ENCODE peak calls at places on chromosome 20, in seven cellular contexts. B, N, L, Q, P, A and O are unnamed samples.

GRCh38 chr20:62287759-62288534 is 14.8 kb upstream of the ADRM1 start:
- DNase-seq in B (no peak), N (no peak), L (no peak), Q (no peak), P (no peak), A (no peak), O (no peak)

GRCh38 chr20:2799688-2800589 is 488 bp downstream of the CPXM1 start:
- DNase-seq in B (no peak), N (no peak), L (peak; percentile 51), Q (peak; percentile 66), P (no peak), A (peak; percentile 23), O (no peak)

GRCh38 chr20:60389441-60389840 is 431.2 kb downstream of the CDH26 start:
- DNase-seq in B (no peak), N (no peak), L (no peak), Q (no peak), P (no peak), A (no peak), O (no peak)

GRCh38 chr20:16699287-16699686 is 30.5 kb upstream of the SNRPB2 start:
- DNase-seq in B (no peak), N (no peak), L (no peak), Q (peak; percentile 36), P (peak; percentile 6), A (no peak), O (no peak)

GRCh38 chr20:40497781-40498691 is 191.0 kb downstream of the MAFB start:
- DNase-seq in B (no peak), N (no peak), L (no peak), Q (no peak), P (no peak), A (no peak), O (no peak)

GRCh38 chr20:58718121-58718563 is 25.5 kb downstream of the NPEPL1 start:
- DNase-seq in B (peak; percentile 2), N (no peak), L (peak; percentile 9), Q (no peak), P (no peak), A (peak; percentile 5), O (no peak)

GRCh38 chr20:17709361-17710293 is 9.9 kb downstream of the BANF2 start:
- DNase-seq in B (no peak), N (no peak), L (no peak), Q (no peak), P (no peak), A (no peak), O (no peak)

GRCh38 chr20:278181-278580 is 12.4 kb downstream of the C20orf96 start:
- DNase-seq in B (no peak), N (no peak), L (no peak), Q (no peak), P (no peak), A (no peak), O (no peak)